ENCODE peak calls at places on chromosomes 11 and 22, in seven cellular contexts. Q is A549; B is HCEC 1CT; I is NB4; F is stimulated activated CD8-positive, alpha-beta memory T cell treated with anti-CD3 and anti-CD28 coated beads, Interleukin-12 subunit alpha, Interleukin-12 subunit beta, amount 100 ng/mL, for 4 hours; O is NCI-H1092 treated with DMSO at 0.1 percent for 48 hours; J is right atrium auricular region. Y is an unnamed sample.

GRCh38 chr22:40240160-40240559 is 62.4 kb downstream of the TNRC6B start:
- DNase-seq in Q (no peak), B (no peak), I (no peak), F (no peak), O (no peak), J (no peak), Y (no peak)

GRCh38 chr11:21465203-21465602 is 727.7 kb upstream of the ANO5 start:
- DNase-seq in Q (no peak), B (no peak), I (no peak), F (no peak), O (no peak), J (no peak), Y (no peak)

GRCh38 chr11:34274712-34275398 is 83.0 kb downstream of the ABTB2 start:
- DNase-seq in Q (peak; percentile 96), B (peak; percentile 97), I (no peak), F (no peak), O (no peak), J (peak; percentile 96), Y (peak; percentile 86)

GRCh38 chr22:37634505-37635002 is 4.9 kb upstream of the SH3BP1 start:
- DNase-seq in Q (no peak), B (no peak), I (no peak), F (no peak), O (no peak), J (no peak), Y (no peak)

GRCh38 chr11:120625565-120625964 is 114.0 kb downstream of the GRIK4 start:
- DNase-seq in Q (no peak), B (no peak), I (no peak), F (no peak), O (no peak), J (no peak), Y (no peak)

GRCh38 chr11:111064118-111064517 is 181.4 kb upstream of the POU2AF2 start:
- DNase-seq in Q (no peak), B (peak; percentile 86), I (no peak), F (no peak), O (no peak), J (no peak), Y (peak; percentile 84)

GRCh38 chr11:126647735-126648134 is 292.2 kb downstream of the ST3GAL4 start:
- DNase-seq in Q (peak; percentile 46), B (peak; percentile 74), I (no peak), F (no peak), O (no peak), J (no peak), Y (peak; percentile 55)

GRCh38 chr11:15941206-15941770 is 415.1 kb downstream of the SOX6 start:
- DNase-seq in Q (no peak), B (no peak), I (peak; percentile 9), F (no peak), O (no peak), J (no peak), Y (peak; percentile 46)

GRCh38 chr22:33112606-33113005 is 54.4 kb upstream of the SYN3 start:
- DNase-seq in Q (no peak), B (no peak), I (no peak), F (no peak), O (peak; percentile 90), J (no peak), Y (no peak)

GRCh38 chr11:35330924-35331323 is 88.4 kb downstream of the SLC1A2 start:
- DNase-seq in Q (no peak), B (no peak), I (no peak), F (peak; percentile 22), O (no peak), J (no peak), Y (no peak)